ENCODE peak calls at places on chromosomes 6 and 20, in ten cellular contexts. T is GF-D8; Q is amniotic stem cell; U is stimulated activated naive B cell treated with anti-CD40 and anti-IgM and Interleukin-4, amounts not matched to agents 10 μg/mL and 1 μg/mL and 100 μg/mL, for 72 hours; F is right cardiac atrium; H is anterior cingulate cortex; S is endothelial cell; A is HS-5; X is fibroblast of pulmonary artery; C is heart left ventricle. O is an unnamed sample.

GRCh38 chr6:149694926-149695325 is 23.0 kb downstream of the LATS1 start:
- DNase-seq in T (no peak), Q (no peak), U (no peak), F (no peak), H (no peak), S (no peak), A (no peak), X (no peak), C (no peak), O (no peak)

GRCh38 chr6:33894438-33894837 is 90.6 kb upstream of the MLN start:
- DNase-seq in T (no peak), Q (no peak), U (no peak), F (no peak), H (no peak), S (no peak), A (no peak), X (peak), C (peak), O (no peak)

GRCh38 chr20:9179193-9179802 is 110.4 kb downstream of the PLCB4 start:
- DNase-seq in T (no peak), Q (no peak), U (no peak), F (no peak), H (no peak), S (no peak), A (no peak), X (peak), C (no peak), O (no peak)

GRCh38 chr20:46731770-46732169 is 22.3 kb downstream of the SLC2A10 start:
- DNase-seq in T (no peak), Q (no peak), U (no peak), F (no peak), H (no peak), S (no peak), A (no peak), X (no peak), C (no peak), O (no peak)

GRCh38 chr6:8947900-8948299 is 512.6 kb upstream of the SLC35B3 start:
- DNase-seq in T (no peak), Q (no peak), U (no peak), F (no peak), H (no peak), S (no peak), A (no peak), X (no peak), C (no peak), O (no peak)

GRCh38 chr20:1569417-1569861 is 11.9 kb upstream of the SIRPD start:
- DNase-seq in T (peak), Q (no peak), U (no peak), F (no peak), H (no peak), S (no peak), A (no peak), X (peak), C (no peak), O (no peak)

GRCh38 chr6:166440729-166441128 is 58.0 kb upstream of the MPC1 start:
- DNase-seq in T (no peak), Q (no peak), U (no peak), F (no peak), H (no peak), S (no peak), A (no peak), X (no peak), C (no peak), O (no peak)

GRCh38 chr6:10099648-10100047 is 315.2 kb downstream of the TFAP2A start:
- DNase-seq in T (no peak), Q (no peak), U (no peak), F (no peak), H (no peak), S (no peak), A (no peak), X (no peak), C (no peak), O (no peak)

GRCh38 chr6:2491137-2491536 is 245.7 kb upstream of the GMDS start:
- DNase-seq in T (no peak), Q (no peak), U (no peak), F (no peak), H (no peak), S (no peak), A (no peak), X (no peak), C (no peak), O (no peak)

GRCh38 chr6:141152951-141153350 is 979.8 kb upstream of the GJE1 start:
- DNase-seq in T (no peak), Q (no peak), U (no peak), F (no peak), H (no peak), S (no peak), A (no peak), X (peak), C (no peak), O (no peak)

GRCh38 chr6:41039060-41039998 is at the start of gene UNC5CL:
- DNase-seq in T (no peak), Q (no peak), U (no peak), F (no peak), H (no peak), S (peak), A (no peak), X (peak), C (no peak), O (peak)

GRCh38 chr6:123105561-123105960 is 109.5 kb downstream of the CLVS2 start:
- DNase-seq in T (no peak), Q (no peak), U (no peak), F (no peak), H (no peak), S (no peak), A (no peak), X (peak), C (no peak), O (no peak)

GRCh38 chr6:113969888-113970807 is 800 bp downstream of the HDAC2 start:
- DNase-seq in T (no peak), Q (no peak), U (peak), F (peak), H (peak), S (peak), A (no peak), X (peak), C (peak), O (peak)

O was measured in aorta.